ENCODE peak calls at places on chromosomes 11 and 22, in four cellular contexts. X is K562, J is HepG2, R is GM12878. U is an unnamed sample.
A peak's percentile ranks its signal among the peaks of the same experiment; 100 is the strongest.

GRCh38 chr11:27233654-27234042 is 129.4 kb downstream of the CCDC34 start:
- DNase-seq in X (no peak), J (no peak), R (no peak), U (no peak)

GRCh38 chr11:113992459-113993105 is 17.7 kb downstream of the HTR3A start:
- DNase-seq in X (no peak), J (no peak), R (no peak), U (no peak)

GRCh38 chr22:27416553-27417427 is 384.8 kb downstream of the MN1 start:
- DNase-seq in X (no peak), J (no peak), R (no peak), U (no peak)

GRCh38 chr22:46079093-46079860 is 71.0 kb upstream of the PPARA start:
- DNase-seq in X (no peak), J (no peak), R (no peak), U (no peak)

GRCh38 chr11:79182794-79183193 is 258.0 kb downstream of the TENM4 start:
- DNase-seq in X (no peak), J (no peak), R (no peak), U (no peak)

GRCh38 chr22:25666308-25666707 is 75.7 kb upstream of the MYO18B start:
- DNase-seq in X (no peak), J (peak; percentile 95), R (no peak), U (no peak)

GRCh38 chr11:103344886-103345285 is 235.7 kb downstream of the DYNC2H1 start:
- DNase-seq in X (no peak), J (no peak), R (no peak), U (no peak)

GRCh38 chr11:1825039-1825740 is 9.6 kb upstream of the SYT8 start:
- DNase-seq in X (peak; percentile 91), J (peak; percentile 84), R (no peak), U (peak; percentile 62)

GRCh38 chr11:8225589-8226036 is 38.1 kb downstream of the LMO1 start:
- DNase-seq in X (peak; percentile 89), J (peak; percentile 39), R (no peak), U (peak; percentile 88)

GRCh38 chr11:45655347-45655756 is 10.1 kb downstream of the CHST1 start:
- DNase-seq in X (peak; percentile 84), J (peak; percentile 44), R (no peak), U (peak; percentile 83)

GRCh38 chr22:48192071-48192470 is 1429.6 kb downstream of the TBC1D22A start:
- DNase-seq in X (no peak), J (no peak), R (no peak), U (no peak)

GRCh38 chr11:77568306-77568705 is 21.4 kb upstream of the AQP11 start:
- DNase-seq in X (no peak), J (no peak), R (no peak), U (no peak)

GRCh38 chr22:19855504-19856409 is 1.1 kb upstream of the GNB1L start:
- DNase-seq in X (peak; percentile 94), J (peak; percentile 95), R (peak; percentile 35), U (peak; percentile 77)

GRCh38 chr11:105189586-105189985 is 50.0 kb upstream of the CARD18 start:
- DNase-seq in X (no peak), J (no peak), R (no peak), U (no peak)

GRCh38 chr11:120354068-120354467 is 17.9 kb downstream of the ARHGEF12 start:
- DNase-seq in X (no peak), J (no peak), R (no peak), U (no peak)

GRCh38 chr22:20758688-20759087 is 15.2 kb upstream of the SERPIND1 start:
- DNase-seq in X (no peak), J (peak; percentile 56), R (no peak), U (no peak)

GRCh38 chr11:125378596-125378995 is 117.5 kb downstream of the FEZ1 start:
- DNase-seq in X (no peak), J (no peak), R (no peak), U (no peak)

GRCh38 chr22:48407256-48407955 is 1420.3 kb downstream of the BRD1 start:
- DNase-seq in X (no peak), J (no peak), R (no peak), U (no peak)

GRCh38 chr22:42814215-42814614 is 42.9 kb downstream of the ARFGAP3 start:
- DNase-seq in X (no peak), J (peak; percentile 42), R (peak; percentile 12), U (no peak)

GRCh38 chr11:1051356-1052132 is 15.0 kb upstream of the MUC6 start:
- DNase-seq in X (no peak), J (no peak), R (no peak), U (no peak)

GRCh38 chr11:82682003-82682751 is 51.5 kb downstream of the FAM181B start:
- DNase-seq in X (peak; percentile 45), J (peak; percentile 67), R (peak; percentile 9), U (peak; percentile 54)

GRCh38 chr11:130832571-130833432 is 83.5 kb downstream of the SNX19 start:
- DNase-seq in X (no peak), J (no peak), R (no peak), U (no peak)

GRCh38 chr11:12414641-12415040 is 37.3 kb downstream of the PARVA start:
- DNase-seq in X (no peak), J (no peak), R (no peak), U (no peak)

GRCh38 chr22:46115388-46115678 is 35.0 kb upstream of the PPARA start:
- DNase-seq in X (no peak), J (no peak), R (no peak), U (no peak)

GRCh38 chr11:1826552-1827094 is 8.2 kb upstream of the SYT8 start:
- DNase-seq in X (peak; percentile 63), J (peak; percentile 50), R (no peak), U (no peak)

GRCh38 chr11:128766687-128767086 is 72.8 kb downstream of the FLI1 start:
- DNase-seq in X (no peak), J (no peak), R (no peak), U (no peak)

GRCh38 chr11:120235024-120235628 is 4.8 kb upstream of the POU2F3 start:
- DNase-seq in X (peak; percentile 85), J (peak; percentile 66), R (no peak), U (peak; percentile 81)

DNA sequence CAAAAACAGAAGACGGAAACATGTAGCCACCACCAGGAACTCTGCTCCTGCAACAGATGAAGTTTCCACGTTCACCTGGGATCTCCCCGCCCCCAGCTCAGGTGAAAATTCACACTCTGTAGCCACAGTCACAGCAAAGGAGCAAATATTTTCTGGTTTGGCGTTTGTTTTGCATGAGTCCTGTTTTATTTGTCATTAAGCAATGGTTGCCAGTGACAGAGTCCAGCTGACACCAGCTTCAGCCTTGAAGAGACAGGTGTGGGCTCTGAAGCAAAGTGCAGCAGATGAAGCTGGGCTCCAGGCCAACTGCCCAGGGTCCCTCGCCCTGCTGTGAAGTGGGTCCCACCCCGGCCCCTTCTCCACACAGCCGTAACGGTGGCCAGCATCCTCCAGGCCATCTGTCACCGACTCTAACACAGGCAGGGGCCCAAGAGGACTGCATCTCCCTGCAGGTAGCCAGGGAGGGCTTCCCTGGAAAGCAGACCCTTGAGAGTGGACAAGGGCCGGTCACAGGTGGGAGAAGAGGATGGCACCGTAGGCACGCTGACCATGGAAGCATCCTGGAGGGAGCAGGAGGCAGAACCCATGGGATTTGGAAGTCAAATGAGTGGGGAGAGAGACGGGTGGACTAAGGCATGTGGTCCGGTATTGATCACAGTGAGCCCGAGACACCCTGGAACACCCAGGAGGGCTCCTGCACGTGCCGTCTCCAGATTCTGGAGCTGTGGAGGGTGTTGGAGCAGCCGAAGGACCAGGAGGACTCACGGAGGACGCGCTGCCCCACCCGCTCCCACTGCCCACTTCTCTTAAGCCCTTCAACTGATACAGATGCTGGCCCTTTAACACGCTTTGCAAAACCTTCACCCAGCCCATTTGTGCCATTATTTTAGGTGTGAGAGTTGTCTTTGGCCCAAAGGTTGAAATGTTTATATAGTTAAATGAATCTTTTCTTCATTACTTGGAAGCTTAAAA is 294.6 kb downstream of the BRD1 start:
- DNase-seq in X (no peak), J (no peak), R (no peak), U (no peak)
- TF ChIP-seq FOXK2 in X (no peak), J (no peak), R (no peak), U (no peak)

GRCh38 chr11:57167125-57167839 is 14.5 kb upstream of the LRRC55 start:
- DNase-seq in X (no peak), J (no peak), R (no peak), U (no peak)
- TF ChIP-seq FOXK2 in X (no peak), J (no peak), R (no peak), U (no peak)

GRCh38 chr11:46979358-46979757 is 42.8 kb downstream of the CSTPP1 start:
- DNase-seq in X (no peak), J (no peak), R (no peak), U (no peak)

GRCh38 chr11:46976182-46976854 is 39.8 kb downstream of the CSTPP1 start:
- DNase-seq in X (no peak), J (no peak), R (peak; percentile 25), U (no peak)

GRCh38 chr11:46981429-46981828 is 44.9 kb downstream of the CSTPP1 start:
- DNase-seq in X (no peak), J (no peak), R (no peak), U (no peak)

GRCh38 chr11:46977940-46978595 is 41.5 kb downstream of the CSTPP1 start:
- DNase-seq in X (no peak), J (peak; percentile 64), R (no peak), U (no peak)

GRCh38 chr11:46977038-46977818 is 40.7 kb downstream of the CSTPP1 start:
- DNase-seq in X (no peak), J (peak; percentile 81), R (no peak), U (no peak)
- TF ChIP-seq FOXK2 in X (no peak), J (no peak), R (no peak), U (no peak)

GRCh38 chr22:44557064-44557748 is 59.2 kb upstream of the RTL6 start:
- DNase-seq in X (no peak), J (no peak), R (no peak), U (no peak)
- TF ChIP-seq FOXK2 in X (no peak), J (no peak), R (no peak), U (no peak)

U was measured in HEK293T.